ENCODE peak calls at places on chromosome 4, in nine cellular contexts. G is T-cell; E is activated CD8-positive, alpha-beta T cell treated with anti-CD3 and anti-CD28 coated beads, Interleukin-2, amount 10 ng/mL, durations not matched to agents 7 days and 5 days; B is activated naive CD8-positive, alpha-beta T cell treated with anti-CD3 and anti-CD28 coated beads, Interleukin-2, amount 10 ng/mL, durations not matched to agents 7 days and 5 days; I is central memory CD8-positive, alpha-beta T cell; H is activated CD4-positive, alpha-beta T cell treated with anti-CD3 and anti-CD28 coated beads for 36 hours; Y is lower lobe of right lung; T is HCT116; R is left cardiac atrium. P is an unnamed sample.

GRCh38 chr4:8837181-8837811 is 34.3 kb downstream of the HMX1 start:
- ATAC-seq in H (no peak), I (no peak), G (no peak), Y (no peak), T (no peak), R (no peak), B (no peak), E (no peak), P (no peak)

GRCh38 chr4:155009288-155009687 is 199.1 kb upstream of the NPY2R start:
- ATAC-seq in E (no peak), B (no peak), H (no peak), T (peak), I (no peak), G (no peak), R (no peak), Y (no peak), P (no peak)

GRCh38 chr4:39931441-39931901 is 46.2 kb downstream of the PDS5A start:
- ATAC-seq in B (no peak), G (no peak), E (peak), Y (peak), R (no peak), T (no peak), H (peak), I (peak), P (peak)

GRCh38 chr4:8534129-8534528 is 46.1 kb upstream of the GPR78 start:
- ATAC-seq in H (peak), R (peak), Y (peak), T (peak), I (no peak), B (no peak), G (no peak), E (no peak), P (peak)

GRCh38 chr4:74969507-74970474 is 36.9 kb downstream of the PARM1 start:
- ATAC-seq in E (no peak), B (no peak), I (no peak), Y (peak), R (peak), G (no peak), H (no peak), T (peak), P (no peak)

GRCh38 chr4:14726441-14727405 is 275.6 kb upstream of the CPEB2 start:
- ATAC-seq in H (no peak), R (peak), I (no peak), G (no peak), B (no peak), Y (no peak), E (no peak), T (no peak), P (no peak)

GRCh38 chr4:52869196-52869595 is 7.1 kb downstream of the RASL11B start:
- ATAC-seq in T (no peak), B (no peak), Y (no peak), E (no peak), I (no peak), H (no peak), R (peak), G (no peak), P (no peak)

GRCh38 chr4:88158360-88159136 is at the start of gene ABCG2:
- ATAC-seq in I (peak), B (peak), R (peak), G (peak), H (peak), E (peak), Y (peak), T (peak), P (peak)

GRCh38 chr4:167216783-167217182 is 17.5 kb downstream of the SPOCK3 start:
- ATAC-seq in B (no peak), G (no peak), T (no peak), Y (no peak), I (no peak), E (no peak), R (no peak), H (no peak), P (no peak)

GRCh38 chr4:42482516-42483327 is 85.4 kb downstream of the SHISA3 start:
- ATAC-seq in B (no peak), T (no peak), Y (no peak), E (no peak), I (no peak), H (no peak), R (no peak), G (no peak), P (no peak)

GRCh38 chr4:127124919-127125318 is 507.8 kb upstream of the INTU start:
- ATAC-seq in H (no peak), Y (no peak), E (no peak), I (no peak), R (no peak), B (no peak), G (no peak), T (peak), P (no peak)